ENCODE peak calls at places on chromosomes 5 and 9, in six cellular contexts. E is pulmonary artery endothelial cell, D is NCI-H2029 treated with DMSO at 0.1 percent for 48 hours, P is kidney tubule cell, T is nephron progenitor cell, C is osteoblast. N is an unnamed sample.

GRCh38 chr5:108398964-108399363 is 17.1 kb upstream of the FBXL17 start:
- DNase-seq in E (no peak), D (no peak), P (no peak), T (no peak), C (no peak), N (no peak)

GRCh38 chr5:31120642-31120948 is 72.9 kb upstream of the CDH6 start:
- DNase-seq in E (no peak), D (no peak), P (no peak), T (no peak), C (no peak), N (no peak)

GRCh38 chr5:121979691-121980090 is 17.9 kb downstream of the SRFBP1 start:
- DNase-seq in E (no peak), D (no peak), P (no peak), T (no peak), C (no peak), N (no peak)

GRCh38 chr5:95619096-95619495 is 791 bp upstream of the GPR150 start:
- DNase-seq in E (peak; percentile 46), D (no peak), P (no peak), T (no peak), C (peak; percentile 42), N (no peak)

GRCh38 chr9:107049825-107050184 is 186.8 kb downstream of the ZNF462 start:
- DNase-seq in E (no peak), D (no peak), P (no peak), T (no peak), C (no peak), N (no peak)

GRCh38 chr9:127927457-127928231 is 2.9 kb downstream of the PIP5KL1 start:
- DNase-seq in E (no peak), D (no peak), P (peak; percentile 51), T (peak; percentile 57), C (no peak), N (no peak)

GRCh38 chr9:92146610-92147009 is 31.4 kb upstream of the SPTLC1 start:
- DNase-seq in E (no peak), D (no peak), P (peak; percentile 12), T (no peak), C (peak; percentile 67), N (no peak)

GRCh38 chr5:37836173-37837100 is 3.4 kb downstream of the GDNF start:
- DNase-seq in E (no peak), D (no peak), P (peak; percentile 28), T (peak; percentile 59), C (peak; percentile 97), N (no peak)